ENCODE peak calls at places on chromosomes 6 and 20, in six cellular contexts. V is HCT116; P is stimulated activated CD4-positive, alpha-beta T cell treated with anti-CD3 and anti-CD28 coated beads, TNF-alpha, amount 100 ng/mL, for 1 hour; E is AG20443; T is GM23248; O is nucleus accumbens. G is an unnamed sample.

GRCh38 chr6:26017567-26017966 is 55.0 kb downstream of the TRIM38 start:
- DNase-seq in E (peak), O (peak), V (no peak), P (peak), T (peak), G (peak)

GRCh38 chr20:8557711-8558110 is 425.6 kb downstream of the PLCB1 start:
- DNase-seq in P (no peak), E (no peak), T (peak), V (no peak), O (no peak), G (peak)

GRCh38 chr20:3163099-3164042 is 3.7 kb upstream of the FASTKD5 start:
- DNase-seq in P (no peak), E (no peak), T (no peak), V (no peak), O (no peak), G (no peak)

GRCh38 chr6:25292384-25292783 is 13.2 kb downstream of the CARMIL1 start:
- DNase-seq in T (no peak), O (no peak), E (no peak), P (no peak), V (no peak), G (no peak)

GRCh38 chr20:53857723-53858236 is 212.6 kb downstream of the BCAS1 start:
- DNase-seq in P (no peak), T (no peak), O (no peak), E (no peak), V (no peak), G (no peak)

GRCh38 chr6:6131492-6132109 is 124.9 kb upstream of the NRN1 start:
- DNase-seq in O (no peak), T (peak), E (peak), V (peak), P (no peak), G (peak)

GRCh38 chr6:15148356-15149058 is 97.4 kb upstream of the JARID2 start:
- DNase-seq in O (no peak), E (peak), V (no peak), T (peak), P (no peak), G (peak)

GRCh38 chr6:43517503-43518357 is 841 bp downstream of the POLR1C start:
- DNase-seq in P (no peak), E (no peak), T (peak), V (no peak), O (no peak), G (no peak)

GRCh38 chr20:41175727-41176330 is 38.5 kb downstream of the PLCG1 start:
- DNase-seq in E (no peak), P (no peak), T (no peak), V (no peak), O (no peak), G (no peak)

GRCh38 chr6:31952140-31952805 is 6.4 kb downstream of the CFB start:
- DNase-seq in E (peak), P (no peak), O (no peak), T (peak), V (no peak), G (peak)

GRCh38 chr20:53760025-53760441 is 166.4 kb upstream of the ZNF217 start:
- DNase-seq in E (no peak), P (no peak), V (no peak), T (no peak), O (no peak), G (no peak)

GRCh38 chr20:43752561-43753301 is 25.9 kb upstream of the GTSF1L start:
- DNase-seq in V (no peak), T (peak), E (peak), O (no peak), P (no peak), G (peak)

GRCh38 chr20:43750774-43751166 is 24.0 kb upstream of the GTSF1L start:
- DNase-seq in V (no peak), O (no peak), T (no peak), P (no peak), E (no peak), G (peak)

GRCh38 chr6:133977983-133978895 is 25.2 kb downstream of the TBPL1 start:
- DNase-seq in O (no peak), V (no peak), E (peak), P (no peak), T (peak), G (peak)

GRCh38 chr6:56518995-56519767 is 123.5 kb downstream of the DST start:
- DNase-seq in P (no peak), O (no peak), V (no peak), E (no peak), T (no peak), G (no peak)

GRCh38 chr20:373171-373890 is 7.2 kb upstream of the TRIB3 start:
- DNase-seq in P (no peak), O (no peak), T (peak), E (peak), V (peak), G (peak)